ENCODE peak calls at places on chromosomes 13 and 19, in eight cellular contexts. One of them, this sample, is unnamed.

GRCh38 chr13:72523049-72523448 is 204.4 kb downstream of the MZT1 start:
- DNase-seq in mesendoderm: no peak
- DNase-seq in CD8-positive, alpha-beta T cell: no peak
- DNase-seq in neuronal stem cell: no peak
- DNase-seq in OCI-LY7: no peak
- DNase-seq in H1: no peak
- DNase-seq in effector memory CD4-positive, alpha-beta T cell: no peak
- DNase-seq in thoracic aorta: no peak
- DNase-seq in this sample: no peak

GRCh38 chr13:74819549-74819948 is 662.4 kb downstream of the TBC1D4 start:
- DNase-seq in mesendoderm: no peak
- DNase-seq in CD8-positive, alpha-beta T cell: no peak
- DNase-seq in neuronal stem cell: no peak
- DNase-seq in OCI-LY7: no peak
- DNase-seq in H1: no peak
- DNase-seq in effector memory CD4-positive, alpha-beta T cell: no peak
- DNase-seq in thoracic aorta: no peak
- DNase-seq in this sample: no peak

GRCh38 chr19:898663-899062 is 5.4 kb downstream of the RNU6-9 start:
- DNase-seq in mesendoderm: no peak
- DNase-seq in CD8-positive, alpha-beta T cell: no peak
- DNase-seq in neuronal stem cell: no peak
- DNase-seq in OCI-LY7: peak
- DNase-seq in H1: no peak
- DNase-seq in effector memory CD4-positive, alpha-beta T cell: no peak
- DNase-seq in thoracic aorta: no peak
- DNase-seq in this sample: peak

GRCh38 chr13:35630551-35631275 is 154.2 kb upstream of the MAB21L1 start:
- DNase-seq in mesendoderm: peak
- DNase-seq in CD8-positive, alpha-beta T cell: no peak
- DNase-seq in neuronal stem cell: peak
- DNase-seq in OCI-LY7: peak
- DNase-seq in H1: no peak
- DNase-seq in effector memory CD4-positive, alpha-beta T cell: no peak
- DNase-seq in thoracic aorta: no peak
- DNase-seq in this sample: no peak

GRCh38 chr19:14550201-14550754 is 20.9 kb downstream of the TECR start:
- DNase-seq in mesendoderm: no peak
- DNase-seq in CD8-positive, alpha-beta T cell: no peak
- DNase-seq in neuronal stem cell: no peak
- DNase-seq in OCI-LY7: no peak
- DNase-seq in H1: no peak
- DNase-seq in effector memory CD4-positive, alpha-beta T cell: no peak
- DNase-seq in thoracic aorta: no peak
- DNase-seq in this sample: no peak

GRCh38 chr19:40441719-40442253 is 2.3 kb downstream of the SERTAD3 start:
- DNase-seq in mesendoderm: no peak
- DNase-seq in CD8-positive, alpha-beta T cell: no peak
- DNase-seq in neuronal stem cell: no peak
- DNase-seq in OCI-LY7: no peak
- DNase-seq in H1: no peak
- DNase-seq in effector memory CD4-positive, alpha-beta T cell: no peak
- DNase-seq in thoracic aorta: no peak
- DNase-seq in this sample: no peak

GRCh38 chr13:109836629-109837607 is 50.5 kb upstream of the IRS2 start:
- DNase-seq in mesendoderm: no peak
- DNase-seq in CD8-positive, alpha-beta T cell: no peak
- DNase-seq in neuronal stem cell: no peak
- DNase-seq in OCI-LY7: no peak
- DNase-seq in H1: no peak
- DNase-seq in effector memory CD4-positive, alpha-beta T cell: no peak
- DNase-seq in thoracic aorta: no peak
- DNase-seq in this sample: no peak

GRCh38 chr19:15633122-15633521 is 7.6 kb upstream of the CYP4F3 start:
- DNase-seq in mesendoderm: no peak
- DNase-seq in CD8-positive, alpha-beta T cell: no peak
- DNase-seq in neuronal stem cell: no peak
- DNase-seq in OCI-LY7: no peak
- DNase-seq in H1: no peak
- DNase-seq in effector memory CD4-positive, alpha-beta T cell: no peak
- DNase-seq in thoracic aorta: no peak
- DNase-seq in this sample: no peak

GRCh38 chr19:18202759-18203407 is 959 bp downstream of the RAB3A start:
- DNase-seq in mesendoderm: no peak
- DNase-seq in CD8-positive, alpha-beta T cell: no peak
- DNase-seq in neuronal stem cell: no peak
- DNase-seq in OCI-LY7: peak
- DNase-seq in H1: no peak
- DNase-seq in effector memory CD4-positive, alpha-beta T cell: no peak
- DNase-seq in thoracic aorta: no peak
- DNase-seq in this sample: no peak

GRCh38 chr13:68063181-68063580 is 833.0 kb upstream of the PCDH9 start:
- DNase-seq in mesendoderm: no peak
- DNase-seq in CD8-positive, alpha-beta T cell: no peak
- DNase-seq in neuronal stem cell: no peak
- DNase-seq in OCI-LY7: no peak
- DNase-seq in H1: no peak
- DNase-seq in effector memory CD4-positive, alpha-beta T cell: no peak
- DNase-seq in thoracic aorta: no peak
- DNase-seq in this sample: no peak

GRCh38 chr13:37833411-37833810 is 36.2 kb downstream of the TRPC4 start:
- DNase-seq in mesendoderm: no peak
- DNase-seq in CD8-positive, alpha-beta T cell: no peak
- DNase-seq in neuronal stem cell: no peak
- DNase-seq in OCI-LY7: peak
- DNase-seq in H1: no peak
- DNase-seq in effector memory CD4-positive, alpha-beta T cell: no peak
- DNase-seq in thoracic aorta: no peak
- DNase-seq in this sample: no peak

GRCh38 chr19:10508707-10509106 is 5.6 kb upstream of the KEAP1 start:
- DNase-seq in mesendoderm: no peak
- DNase-seq in CD8-positive, alpha-beta T cell: no peak
- DNase-seq in neuronal stem cell: no peak
- DNase-seq in OCI-LY7: no peak
- DNase-seq in H1: no peak
- DNase-seq in effector memory CD4-positive, alpha-beta T cell: no peak
- DNase-seq in thoracic aorta: no peak
- DNase-seq in this sample: no peak

GRCh38 chr13:35256459-35257148 is 219.9 kb downstream of the MAB21L1 start:
- DNase-seq in mesendoderm: no peak
- DNase-seq in CD8-positive, alpha-beta T cell: no peak
- DNase-seq in neuronal stem cell: no peak
- DNase-seq in OCI-LY7: no peak
- DNase-seq in H1: no peak
- DNase-seq in effector memory CD4-positive, alpha-beta T cell: no peak
- DNase-seq in thoracic aorta: no peak
- DNase-seq in this sample: no peak

GRCh38 chr19:45357445-45357783 is 13.0 kb downstream of the ERCC2 start:
- DNase-seq in mesendoderm: no peak
- DNase-seq in CD8-positive, alpha-beta T cell: no peak
- DNase-seq in neuronal stem cell: no peak
- DNase-seq in OCI-LY7: no peak
- DNase-seq in H1: no peak
- DNase-seq in effector memory CD4-positive, alpha-beta T cell: no peak
- DNase-seq in thoracic aorta: no peak
- DNase-seq in this sample: no peak

GRCh38 chr13:23599083-23599925 is 29.1 kb downstream of the TNFRSF19 start:
- DNase-seq in mesendoderm: peak
- DNase-seq in CD8-positive, alpha-beta T cell: no peak
- DNase-seq in neuronal stem cell: no peak
- DNase-seq in OCI-LY7: no peak
- DNase-seq in H1: peak
- DNase-seq in effector memory CD4-positive, alpha-beta T cell: no peak
- DNase-seq in thoracic aorta: no peak
- DNase-seq in this sample: no peak

GRCh38 chr19:18795540-18795939 is 4.4 kb upstream of the COMP start:
- DNase-seq in mesendoderm: peak
- DNase-seq in CD8-positive, alpha-beta T cell: no peak
- DNase-seq in neuronal stem cell: no peak
- DNase-seq in OCI-LY7: no peak
- DNase-seq in H1: no peak
- DNase-seq in effector memory CD4-positive, alpha-beta T cell: no peak
- DNase-seq in thoracic aorta: no peak
- DNase-seq in this sample: peak

GRCh38 chr13:101626925-101627555 is 174.6 kb downstream of the ITGBL1 start:
- DNase-seq in mesendoderm: no peak
- DNase-seq in CD8-positive, alpha-beta T cell: no peak
- DNase-seq in neuronal stem cell: no peak
- DNase-seq in OCI-LY7: peak
- DNase-seq in H1: no peak
- DNase-seq in effector memory CD4-positive, alpha-beta T cell: no peak
- DNase-seq in thoracic aorta: no peak
- DNase-seq in this sample: no peak

GRCh38 chr13:99085846-99086148 is 107.9 kb upstream of the DOCK9 start:
- DNase-seq in mesendoderm: no peak
- DNase-seq in CD8-positive, alpha-beta T cell: no peak
- DNase-seq in neuronal stem cell: no peak
- DNase-seq in OCI-LY7: no peak
- DNase-seq in H1: no peak
- DNase-seq in effector memory CD4-positive, alpha-beta T cell: no peak
- DNase-seq in thoracic aorta: no peak
- DNase-seq in this sample: no peak

GRCh38 chr13:99086869-99087129 is 108.9 kb upstream of the DOCK9 start:
- DNase-seq in mesendoderm: peak
- DNase-seq in CD8-positive, alpha-beta T cell: no peak
- DNase-seq in neuronal stem cell: peak
- DNase-seq in OCI-LY7: no peak
- DNase-seq in H1: no peak
- DNase-seq in effector memory CD4-positive, alpha-beta T cell: no peak
- DNase-seq in thoracic aorta: no peak
- DNase-seq in this sample: no peak

GRCh38 chr13:99087130-99087953 is 109.5 kb upstream of the DOCK9 start:
- DNase-seq in mesendoderm: peak
- DNase-seq in CD8-positive, alpha-beta T cell: peak
- DNase-seq in neuronal stem cell: peak
- DNase-seq in OCI-LY7: peak
- DNase-seq in H1: peak
- DNase-seq in effector memory CD4-positive, alpha-beta T cell: peak
- DNase-seq in thoracic aorta: peak
- DNase-seq in this sample: peak

GRCh38 chr13:99085139-99085845 is 107.4 kb upstream of the DOCK9 start:
- DNase-seq in mesendoderm: peak
- DNase-seq in CD8-positive, alpha-beta T cell: no peak
- DNase-seq in neuronal stem cell: no peak
- DNase-seq in OCI-LY7: peak
- DNase-seq in H1: no peak
- DNase-seq in effector memory CD4-positive, alpha-beta T cell: peak
- DNase-seq in thoracic aorta: no peak
- DNase-seq in this sample: no peak

GRCh38 chr13:99086149-99086868 is 108.4 kb upstream of the DOCK9 start:
- DNase-seq in mesendoderm: peak
- DNase-seq in CD8-positive, alpha-beta T cell: peak
- DNase-seq in neuronal stem cell: peak
- DNase-seq in OCI-LY7: peak
- DNase-seq in H1: no peak
- DNase-seq in effector memory CD4-positive, alpha-beta T cell: peak
- DNase-seq in thoracic aorta: no peak
- DNase-seq in this sample: no peak
- H3K27ac ChIP-seq in mesendoderm: no peak
- H3K27ac ChIP-seq in CD8-positive, alpha-beta T cell: peak
- H3K27ac ChIP-seq in neuronal stem cell: no peak
- H3K27ac ChIP-seq in OCI-LY7: peak
- H3K27ac ChIP-seq in H1: no peak
- H3K27ac ChIP-seq in effector memory CD4-positive, alpha-beta T cell: peak
- H3K27ac ChIP-seq in thoracic aorta: peak
- H3K27ac ChIP-seq in this sample: peak

GRCh38 chr19:2154587-2155075 is 3.3 kb upstream of the AP3D1 start:
- DNase-seq in mesendoderm: no peak
- DNase-seq in CD8-positive, alpha-beta T cell: no peak
- DNase-seq in neuronal stem cell: no peak
- DNase-seq in OCI-LY7: no peak
- DNase-seq in H1: no peak
- DNase-seq in effector memory CD4-positive, alpha-beta T cell: no peak
- DNase-seq in thoracic aorta: no peak
- DNase-seq in this sample: no peak
- H3K27ac ChIP-seq in mesendoderm: no peak
- H3K27ac ChIP-seq in CD8-positive, alpha-beta T cell: no peak
- H3K27ac ChIP-seq in neuronal stem cell: no peak
- H3K27ac ChIP-seq in OCI-LY7: no peak
- H3K27ac ChIP-seq in H1: no peak
- H3K27ac ChIP-seq in effector memory CD4-positive, alpha-beta T cell: no peak
- H3K27ac ChIP-seq in thoracic aorta: peak
- H3K27ac ChIP-seq in this sample: no peak

DNA sequence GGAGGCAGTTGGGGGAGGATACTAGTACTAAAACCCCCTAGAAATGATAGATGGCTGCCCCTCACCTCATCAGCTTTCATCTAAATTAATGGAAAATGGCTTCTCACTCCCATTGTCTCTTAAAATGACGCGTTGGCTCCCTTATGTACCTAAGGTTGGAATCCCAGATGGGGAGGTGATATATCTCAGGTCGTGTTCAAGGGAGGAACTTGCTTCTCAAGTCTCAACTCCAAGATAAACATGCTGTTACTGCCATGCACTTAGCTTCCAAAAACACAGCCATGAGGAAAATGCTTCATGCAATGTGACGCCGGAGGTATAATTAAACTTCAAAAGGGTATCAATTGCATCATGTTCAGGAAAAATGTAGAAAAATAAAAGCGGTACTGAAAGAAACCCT is 18.8 kb upstream of the UBE2L5 start:
- DNase-seq in mesendoderm: no peak
- DNase-seq in CD8-positive, alpha-beta T cell: no peak
- DNase-seq in neuronal stem cell: no peak
- DNase-seq in OCI-LY7: no peak
- DNase-seq in H1: no peak
- DNase-seq in effector memory CD4-positive, alpha-beta T cell: no peak
- DNase-seq in thoracic aorta: no peak
- DNase-seq in this sample: no peak
- H3K27ac ChIP-seq in mesendoderm: no peak
- H3K27ac ChIP-seq in CD8-positive, alpha-beta T cell: no peak
- H3K27ac ChIP-seq in neuronal stem cell: no peak
- H3K27ac ChIP-seq in OCI-LY7: no peak
- H3K27ac ChIP-seq in H1: no peak
- H3K27ac ChIP-seq in effector memory CD4-positive, alpha-beta T cell: no peak
- H3K27ac ChIP-seq in thoracic aorta: no peak
- H3K27ac ChIP-seq in this sample: no peak

GRCh38 chr19:7799640-7800355 is 30.2 kb upstream of the EVI5L start:
- DNase-seq in mesendoderm: peak
- DNase-seq in CD8-positive, alpha-beta T cell: peak
- DNase-seq in neuronal stem cell: peak
- DNase-seq in OCI-LY7: peak
- DNase-seq in H1: peak
- DNase-seq in effector memory CD4-positive, alpha-beta T cell: no peak
- DNase-seq in thoracic aorta: peak
- DNase-seq in this sample: peak
- H3K27ac ChIP-seq in mesendoderm: no peak
- H3K27ac ChIP-seq in CD8-positive, alpha-beta T cell: no peak
- H3K27ac ChIP-seq in neuronal stem cell: peak
- H3K27ac ChIP-seq in OCI-LY7: no peak
- H3K27ac ChIP-seq in H1: no peak
- H3K27ac ChIP-seq in effector memory CD4-positive, alpha-beta T cell: no peak
- H3K27ac ChIP-seq in thoracic aorta: no peak
- H3K27ac ChIP-seq in this sample: no peak

This sample was measured in caudate nucleus.